ENCODE peak calls at places on chromosomes 7 and 10, in five cellular contexts. O is stimulated activated CD8-positive, alpha-beta memory T cell treated with anti-CD3 and anti-CD28 coated beads, Interleukin-15, amount 100 ng/mL, for 24 hours; W is IMR-90; U is A549; M is WTC11. V is an unnamed sample.

GRCh38 chr7:13279854-13280435 is 592.5 kb downstream of the ARL4A start:
- DNase-seq in O (no peak), W (peak), U (peak), M (no peak), V (no peak)

GRCh38 chr10:84946984-84947383 is 618.6 kb downstream of the CCSER2 start:
- DNase-seq in O (no peak), W (no peak), U (no peak), M (no peak), V (no peak)

GRCh38 chr7:44390701-44391100 is 65.3 kb upstream of the CAMK2B start:
- DNase-seq in O (no peak), W (no peak), U (no peak), M (no peak), V (peak)

GRCh38 chr7:30348083-30348560 is 63.7 kb downstream of the ZNRF2 start:
- DNase-seq in O (no peak), W (peak), U (peak), M (no peak), V (no peak)

GRCh38 chr10:73495226-73495883 is 469 bp downstream of the PPP3CB start:
- DNase-seq in O (peak), W (peak), U (peak), M (peak), V (peak)

GRCh38 chr7:159211540-159212182 is 67.0 kb upstream of the VIPR2 start:
- DNase-seq in O (no peak), W (no peak), U (no peak), M (no peak), V (no peak)

GRCh38 chr7:136348142-136348541 is 371.0 kb upstream of the MTPN start:
- DNase-seq in O (no peak), W (no peak), U (no peak), M (no peak), V (no peak)

GRCh38 chr7:31408120-31408729 is 67.7 kb upstream of the NEUROD6 start:
- DNase-seq in O (no peak), W (peak), U (peak), M (no peak), V (no peak)

GRCh38 chr10:3774814-3775670 is 10.0 kb downstream of the KLF6 start:
- DNase-seq in O (no peak), W (peak), U (peak), M (no peak), V (no peak)

GRCh38 chr10:94065344-94065743 is 71.6 kb downstream of the PLCE1 start:
- DNase-seq in O (no peak), W (peak), U (peak), M (no peak), V (no peak)

GRCh38 chr7:26181474-26182227 is 18.9 kb downstream of the HNRNPA2B1 start:
- DNase-seq in O (no peak), W (no peak), U (no peak), M (no peak), V (no peak)

GRCh38 chr10:113528876-113529275 is 24.0 kb upstream of the HABP2 start:
- DNase-seq in O (no peak), W (no peak), U (no peak), M (no peak), V (no peak)

GRCh38 chr7:46344533-46344932 is 423.5 kb upstream of the IGFBP3 start:
- DNase-seq in O (no peak), W (no peak), U (no peak), M (no peak), V (no peak)

GRCh38 chr10:80537705-80538480 is at the start of gene SH2D4B:
- DNase-seq in O (no peak), W (no peak), U (no peak), M (no peak), V (no peak)

GRCh38 chr7:19410096-19410495 is 264.9 kb upstream of the FERD3L start:
- DNase-seq in O (no peak), W (peak), U (no peak), M (no peak), V (no peak)

GRCh38 chr7:1242129-1242572 is 9.5 kb downstream of the UNCX start:
- DNase-seq in O (no peak), W (no peak), U (no peak), M (no peak), V (no peak)

GRCh38 chr10:63064706-63065105 is 68.4 kb upstream of the NRBF2 start:
- DNase-seq in O (no peak), W (no peak), U (no peak), M (no peak), V (no peak)

GRCh38 chr10:80661526-80661925 is 123.8 kb downstream of the SH2D4B start:
- DNase-seq in O (no peak), W (no peak), U (no peak), M (no peak), V (no peak)

GRCh38 chr10:77500754-77501151 is 136.9 kb downstream of the KCNMA1 start:
- DNase-seq in O (no peak), W (peak), U (no peak), M (no peak), V (no peak)

GRCh38 chr7:29642494-29643155 is 79.0 kb downstream of the PRR15 start:
- DNase-seq in O (no peak), W (no peak), U (no peak), M (no peak), V (no peak)

GRCh38 chr10:128011059-128011979 is 104.4 kb downstream of the PTPRE start:
- DNase-seq in O (peak), W (peak), U (peak), M (peak), V (peak)

GRCh38 chr10:45463244-45464116 is 89.5 kb downstream of the ALOX5 start:
- DNase-seq in O (no peak), W (peak), U (no peak), M (no peak), V (no peak)

GRCh38 chr7:27640914-27641570 is 21.6 kb downstream of the HIBADH start:
- DNase-seq in O (no peak), W (peak), U (peak), M (no peak), V (no peak)